ENCODE peak calls at places on chromosomes 16 and 17, in four cellular contexts. B is GOT3, V is BJ, X is pancreas. K is an unnamed sample.

GRCh38 chr17:81906476-81907218 is 4.6 kb downstream of the PCYT2 start:
- DNase-seq in B (no peak), X (peak), V (no peak), K (no peak)

GRCh38 chr17:70961341-70961740 is 792.0 kb downstream of the KCNJ2 start:
- DNase-seq in V (no peak), X (no peak), B (no peak), K (no peak)

GRCh38 chr16:49484454-49484853 is 110.8 kb downstream of the C16orf78 start:
- DNase-seq in V (no peak), B (no peak), X (peak), K (peak)

GRCh38 chr17:38748329-38749221 is at the start of gene PCGF2:
- DNase-seq in X (peak), V (peak), B (no peak), K (peak)

GRCh38 chr16:50195276-50195675 is 42.2 kb downstream of the TENT4B start:
- DNase-seq in B (no peak), V (peak), X (no peak), K (no peak)

GRCh38 chr17:44807093-44807816 is 22.8 kb downstream of the GJC1 start:
- DNase-seq in B (no peak), X (no peak), V (no peak), K (no peak)

GRCh38 chr16:87620201-87620495 is 17.8 kb downstream of the JPH3 start:
- DNase-seq in X (no peak), B (no peak), V (no peak), K (no peak)

GRCh38 chr17:67278363-67278762 is 33.4 kb upstream of the HELZ start:
- DNase-seq in B (no peak), X (no peak), V (no peak), K (no peak)

GRCh38 chr16:17724242-17724898 is 253.6 kb upstream of the XYLT1 start:
- DNase-seq in X (no peak), V (no peak), B (no peak), K (no peak)

GRCh38 chr17:29225388-29225787 is 21.3 kb upstream of the CRYBA1 start:
- DNase-seq in X (no peak), B (no peak), V (no peak), K (no peak)

GRCh38 chr16:82580293-82580900 is 46.4 kb upstream of the CDH13 start:
- DNase-seq in X (no peak), V (no peak), B (no peak), K (no peak)

GRCh38 chr16:58413359-58413758 is 21.1 kb downstream of the GINS3 start:
- DNase-seq in X (no peak), V (no peak), B (no peak), K (no peak)

GRCh38 chr17:42179911-42180410 is 981 bp downstream of the KCNH4 start:
- DNase-seq in B (no peak), X (peak), V (no peak), K (peak)

GRCh38 chr16:66028505-66029216 is 337.8 kb upstream of the CDH5 start:
- DNase-seq in X (no peak), B (no peak), V (peak), K (no peak)

GRCh38 chr16:70429888-70430666 is 8.8 kb downstream of the ST3GAL2 start:
- DNase-seq in B (no peak), V (no peak), X (no peak), K (no peak)